ENCODE peak calls at places on chromosomes 6 and 20, in nine cellular contexts. One of them, this sample, is unnamed.

GRCh38 chr6:137731960-137732616 is 135.0 kb upstream of the TNFAIP3 start:
- DNase-seq in HCT116: no peak
- DNase-seq in pancreas: no peak
- DNase-seq in prostate gland: peak; percentile 51
- DNase-seq in psoas muscle: no peak
- DNase-seq in GM12878: no peak
- DNase-seq in heart right ventricle: no peak
- DNase-seq in CD8-positive, alpha-beta T cell: no peak
- DNase-seq in SJSA1: no peak
- DNase-seq in this sample: no peak

GRCh38 chr6:4573958-4574481 is 202.2 kb upstream of the CDYL start:
- DNase-seq in HCT116: no peak
- DNase-seq in pancreas: no peak
- DNase-seq in prostate gland: no peak
- DNase-seq in psoas muscle: no peak
- DNase-seq in GM12878: no peak
- DNase-seq in heart right ventricle: no peak
- DNase-seq in CD8-positive, alpha-beta T cell: no peak
- DNase-seq in SJSA1: peak; percentile 8
- DNase-seq in this sample: no peak

GRCh38 chr6:170286246-170286933 is 4.5 kb downstream of the DLL1 start:
- DNase-seq in HCT116: no peak
- DNase-seq in pancreas: peak; percentile 64
- DNase-seq in prostate gland: no peak
- DNase-seq in psoas muscle: no peak
- DNase-seq in GM12878: no peak
- DNase-seq in heart right ventricle: peak; percentile 54
- DNase-seq in CD8-positive, alpha-beta T cell: no peak
- DNase-seq in SJSA1: no peak
- DNase-seq in this sample: no peak

GRCh38 chr20:16518068-16518783 is 55.0 kb downstream of the KIF16B start:
- DNase-seq in HCT116: peak; percentile 44
- DNase-seq in pancreas: peak; percentile 26
- DNase-seq in prostate gland: peak; percentile 50
- DNase-seq in psoas muscle: no peak
- DNase-seq in GM12878: no peak
- DNase-seq in heart right ventricle: peak; percentile 36
- DNase-seq in CD8-positive, alpha-beta T cell: no peak
- DNase-seq in SJSA1: no peak
- DNase-seq in this sample: no peak

GRCh38 chr6:151842816-151843215 is 35.3 kb downstream of the ESR1 start:
- DNase-seq in HCT116: no peak
- DNase-seq in pancreas: no peak
- DNase-seq in prostate gland: no peak
- DNase-seq in psoas muscle: no peak
- DNase-seq in GM12878: no peak
- DNase-seq in heart right ventricle: no peak
- DNase-seq in CD8-positive, alpha-beta T cell: no peak
- DNase-seq in SJSA1: no peak
- DNase-seq in this sample: no peak

GRCh38 chr20:19993937-19994667 is 23.1 kb upstream of the NAA20 start:
- DNase-seq in HCT116: peak; percentile 40
- DNase-seq in pancreas: no peak
- DNase-seq in prostate gland: no peak
- DNase-seq in psoas muscle: no peak
- DNase-seq in GM12878: no peak
- DNase-seq in heart right ventricle: peak; percentile 60
- DNase-seq in CD8-positive, alpha-beta T cell: no peak
- DNase-seq in SJSA1: peak; percentile 56
- DNase-seq in this sample: peak; percentile 86

GRCh38 chr20:19875746-19876145 is 117.7 kb downstream of the RIN2 start:
- DNase-seq in HCT116: no peak
- DNase-seq in pancreas: no peak
- DNase-seq in prostate gland: no peak
- DNase-seq in psoas muscle: no peak
- DNase-seq in GM12878: no peak
- DNase-seq in heart right ventricle: no peak
- DNase-seq in CD8-positive, alpha-beta T cell: no peak
- DNase-seq in SJSA1: no peak
- DNase-seq in this sample: no peak

GRCh38 chr6:13765570-13765969 is 48.8 kb downstream of the MCUR1 start:
- DNase-seq in HCT116: no peak
- DNase-seq in pancreas: no peak
- DNase-seq in prostate gland: no peak
- DNase-seq in psoas muscle: no peak
- DNase-seq in GM12878: no peak
- DNase-seq in heart right ventricle: no peak
- DNase-seq in CD8-positive, alpha-beta T cell: no peak
- DNase-seq in SJSA1: no peak
- DNase-seq in this sample: no peak

GRCh38 chr6:24494726-24495515 is at the start of gene ALDH5A1:
- DNase-seq in HCT116: peak; percentile 24
- DNase-seq in pancreas: peak; percentile 61
- DNase-seq in prostate gland: peak; percentile 61
- DNase-seq in psoas muscle: peak; percentile 77
- DNase-seq in GM12878: no peak
- DNase-seq in heart right ventricle: peak; percentile 81
- DNase-seq in CD8-positive, alpha-beta T cell: peak; percentile 79
- DNase-seq in SJSA1: peak; percentile 56
- DNase-seq in this sample: no peak

GRCh38 chr6:116251568-116252384 is 2.1 kb downstream of the TSPYL4 start:
- DNase-seq in HCT116: no peak
- DNase-seq in pancreas: no peak
- DNase-seq in prostate gland: no peak
- DNase-seq in psoas muscle: no peak
- DNase-seq in GM12878: no peak
- DNase-seq in heart right ventricle: no peak
- DNase-seq in CD8-positive, alpha-beta T cell: no peak
- DNase-seq in SJSA1: peak; percentile 82
- DNase-seq in this sample: no peak

GRCh38 chr6:167682546-167683027 is 144.1 kb upstream of the AFDN start:
- DNase-seq in HCT116: no peak
- DNase-seq in pancreas: peak; percentile 47
- DNase-seq in prostate gland: no peak
- DNase-seq in psoas muscle: no peak
- DNase-seq in GM12878: no peak
- DNase-seq in heart right ventricle: no peak
- DNase-seq in CD8-positive, alpha-beta T cell: no peak
- DNase-seq in SJSA1: no peak
- DNase-seq in this sample: no peak

GRCh38 chr6:167682125-167682524 is 144.6 kb upstream of the AFDN start:
- DNase-seq in HCT116: no peak
- DNase-seq in pancreas: no peak
- DNase-seq in prostate gland: no peak
- DNase-seq in psoas muscle: no peak
- DNase-seq in GM12878: no peak
- DNase-seq in heart right ventricle: no peak
- DNase-seq in CD8-positive, alpha-beta T cell: no peak
- DNase-seq in SJSA1: no peak
- DNase-seq in this sample: no peak

GRCh38 chr6:167685654-167686053 is 141.1 kb upstream of the AFDN start:
- DNase-seq in HCT116: no peak
- DNase-seq in pancreas: peak; percentile 57
- DNase-seq in prostate gland: no peak
- DNase-seq in psoas muscle: no peak
- DNase-seq in GM12878: no peak
- DNase-seq in heart right ventricle: no peak
- DNase-seq in CD8-positive, alpha-beta T cell: no peak
- DNase-seq in SJSA1: no peak
- DNase-seq in this sample: no peak

GRCh38 chr6:167684276-167685104 is 142.2 kb upstream of the AFDN start:
- DNase-seq in HCT116: no peak
- DNase-seq in pancreas: no peak
- DNase-seq in prostate gland: no peak
- DNase-seq in psoas muscle: no peak
- DNase-seq in GM12878: no peak
- DNase-seq in heart right ventricle: no peak
- DNase-seq in CD8-positive, alpha-beta T cell: no peak
- DNase-seq in SJSA1: no peak
- DNase-seq in this sample: no peak

GRCh38 chr6:167683028-167683862 is 143.5 kb upstream of the AFDN start:
- DNase-seq in HCT116: peak; percentile 82
- DNase-seq in pancreas: peak; percentile 67
- DNase-seq in prostate gland: no peak
- DNase-seq in psoas muscle: peak; percentile 50
- DNase-seq in GM12878: no peak
- DNase-seq in heart right ventricle: peak; percentile 81
- DNase-seq in CD8-positive, alpha-beta T cell: no peak
- DNase-seq in SJSA1: peak; percentile 77
- DNase-seq in this sample: no peak
- H3K9me3 ChIP-seq in HCT116: no peaks in the 10 kb centered on the region
- H3K9me3 ChIP-seq in pancreas: no peaks in the 10 kb centered on the region
- H3K9me3 ChIP-seq in prostate gland: no peaks in the 10 kb centered on the region
- H3K9me3 ChIP-seq in psoas muscle: no peaks in the 10 kb centered on the region
- H3K9me3 ChIP-seq in GM12878: no peaks in the 10 kb centered on the region
- H3K9me3 ChIP-seq in heart right ventricle: no peaks in the 10 kb centered on the region
- H3K9me3 ChIP-seq in CD8-positive, alpha-beta T cell: no peaks in the 10 kb centered on the region
- H3K9me3 ChIP-seq in SJSA1: no peaks in the 10 kb centered on the region
- H3K9me3 ChIP-seq in this sample: no peaks in the 10 kb centered on the region

DNA sequence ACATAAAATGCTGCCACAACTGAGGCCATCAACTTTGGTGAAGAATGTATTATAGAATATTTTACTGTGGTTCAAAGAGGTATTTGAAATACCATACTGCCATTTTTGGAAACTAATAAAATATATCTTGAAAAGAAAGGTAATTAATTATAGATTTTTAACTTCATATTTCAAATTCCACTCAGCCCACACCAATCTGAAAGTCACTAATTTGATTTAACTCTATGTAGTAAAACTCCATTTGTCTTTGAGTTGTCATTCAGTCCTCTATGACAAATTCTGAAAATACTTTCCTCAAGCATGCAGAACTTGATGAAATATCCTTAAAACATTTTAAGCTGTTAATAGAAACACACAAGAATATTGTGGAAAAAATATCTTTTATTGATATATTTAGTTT is 1196.7 kb upstream of the CITED2 start:
- DNase-seq in HCT116: no peak
- DNase-seq in pancreas: no peak
- DNase-seq in prostate gland: no peak
- DNase-seq in psoas muscle: no peak
- DNase-seq in GM12878: no peak
- DNase-seq in heart right ventricle: no peak
- DNase-seq in CD8-positive, alpha-beta T cell: no peak
- DNase-seq in SJSA1: no peak
- DNase-seq in this sample: no peak
- H3K4me3 ChIP-seq in HCT116: no peak overlapping the region
- H3K4me3 ChIP-seq in pancreas: no peak overlapping the region
- H3K4me3 ChIP-seq in prostate gland: no peak overlapping the region
- H3K4me3 ChIP-seq in psoas muscle: no peak overlapping the region
- H3K4me3 ChIP-seq in GM12878: no peak overlapping the region
- H3K4me3 ChIP-seq in heart right ventricle: no peak overlapping the region
- H3K4me3 ChIP-seq in CD8-positive, alpha-beta T cell: no peak overlapping the region
- H3K4me3 ChIP-seq in SJSA1: no peak overlapping the region
- H3K4me3 ChIP-seq in this sample: no peak overlapping the region

DNA sequence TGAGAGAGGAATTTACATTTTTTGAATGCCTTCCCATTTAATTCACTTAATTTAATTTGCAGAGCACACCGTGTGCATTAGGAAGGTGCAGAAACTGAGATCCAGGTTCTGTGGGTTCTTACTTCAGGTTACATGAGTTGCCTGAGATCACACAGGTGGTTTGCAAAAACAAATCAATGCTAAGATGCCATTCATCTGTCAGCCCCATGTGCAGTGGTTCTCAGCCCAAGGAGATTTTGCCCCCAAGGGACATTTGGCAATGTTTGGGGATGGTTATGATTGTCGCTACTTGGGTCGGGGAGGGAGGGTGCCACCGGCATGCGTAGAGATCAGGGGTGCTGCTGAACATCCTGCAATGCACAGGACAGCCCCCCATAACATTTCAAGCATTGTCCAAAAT is 34.6 kb downstream of the BANF2 start:
- DNase-seq in HCT116: no peak
- DNase-seq in pancreas: peak; percentile 78
- DNase-seq in prostate gland: no peak
- DNase-seq in psoas muscle: no peak
- DNase-seq in GM12878: no peak
- DNase-seq in heart right ventricle: no peak
- DNase-seq in CD8-positive, alpha-beta T cell: no peak
- DNase-seq in SJSA1: no peak
- DNase-seq in this sample: no peak
- H3K27ac ChIP-seq in HCT116: no peak overlapping the region
- H3K27ac ChIP-seq in pancreas: peak overlapping the region; percentile 52
- H3K27ac ChIP-seq in prostate gland: no peak overlapping the region
- H3K27ac ChIP-seq in psoas muscle: no peak overlapping the region
- H3K27ac ChIP-seq in GM12878: no peak overlapping the region
- H3K27ac ChIP-seq in heart right ventricle: no peak overlapping the region
- H3K27ac ChIP-seq in CD8-positive, alpha-beta T cell: no peak overlapping the region
- H3K27ac ChIP-seq in SJSA1: peak overlapping the region; percentile 56
- H3K27ac ChIP-seq in this sample: no peak overlapping the region

DNA sequence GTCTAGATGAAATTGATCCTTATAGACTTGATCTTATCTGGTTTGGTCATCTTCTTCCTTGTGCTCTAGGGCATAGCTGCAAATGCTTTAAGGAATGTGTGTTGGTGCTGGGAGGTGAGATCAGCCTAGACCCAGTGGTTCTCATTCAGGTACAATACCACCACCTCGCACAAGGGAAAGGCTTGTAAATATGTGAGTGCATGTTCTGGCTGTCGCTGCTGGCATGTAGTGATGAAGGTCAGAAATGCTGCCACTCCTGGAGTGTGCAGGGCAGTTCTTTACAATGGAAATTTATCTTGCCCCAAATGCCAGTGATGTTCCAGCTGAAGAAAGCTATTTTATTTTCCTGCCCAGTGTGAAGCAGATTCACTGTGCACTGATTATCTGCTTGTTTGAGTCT is 900.9 kb downstream of the QKI start:
- DNase-seq in HCT116: no peak
- DNase-seq in pancreas: no peak
- DNase-seq in prostate gland: no peak
- DNase-seq in psoas muscle: no peak
- DNase-seq in GM12878: no peak
- DNase-seq in heart right ventricle: no peak
- DNase-seq in CD8-positive, alpha-beta T cell: no peak
- DNase-seq in SJSA1: no peak
- DNase-seq in this sample: no peak
- H3K9me3 ChIP-seq in HCT116: peaks cover 6% of the 10 kb centered on the region
- H3K9me3 ChIP-seq in pancreas: no peaks in the 10 kb centered on the region
- H3K9me3 ChIP-seq in prostate gland: no peaks in the 10 kb centered on the region
- H3K9me3 ChIP-seq in psoas muscle: peaks cover 5% of the 10 kb centered on the region
- H3K9me3 ChIP-seq in GM12878: no peaks in the 10 kb centered on the region
- H3K9me3 ChIP-seq in heart right ventricle: peaks cover 12% of the 10 kb centered on the region
- H3K9me3 ChIP-seq in CD8-positive, alpha-beta T cell: no peaks in the 10 kb centered on the region
- H3K9me3 ChIP-seq in SJSA1: no peaks in the 10 kb centered on the region
- H3K9me3 ChIP-seq in this sample: no peaks in the 10 kb centered on the region

GRCh38 chr6:52573295-52573694 is 3.6 kb downstream of the TRAM2 start:
- DNase-seq in HCT116: no peak
- DNase-seq in pancreas: no peak
- DNase-seq in prostate gland: no peak
- DNase-seq in psoas muscle: no peak
- DNase-seq in GM12878: no peak
- DNase-seq in heart right ventricle: no peak
- DNase-seq in CD8-positive, alpha-beta T cell: no peak
- DNase-seq in SJSA1: peak; percentile 53
- DNase-seq in this sample: no peak
- H3K4me3 ChIP-seq in HCT116: no peak overlapping the region
- H3K4me3 ChIP-seq in pancreas: no peak overlapping the region
- H3K4me3 ChIP-seq in prostate gland: no peak overlapping the region
- H3K4me3 ChIP-seq in psoas muscle: no peak overlapping the region
- H3K4me3 ChIP-seq in GM12878: peak overlapping the region; percentile 76
- H3K4me3 ChIP-seq in heart right ventricle: no peak overlapping the region
- H3K4me3 ChIP-seq in CD8-positive, alpha-beta T cell: no peak overlapping the region
- H3K4me3 ChIP-seq in SJSA1: peak overlapping the region; percentile 1
- H3K4me3 ChIP-seq in this sample: no peak overlapping the region